ENCODE peak calls at places on chromosomes 1 and 21, in five cellular contexts. D is fibroblast of lung, P is right lobe of liver, Q is choroid plexus epithelial cell, H is cardiac fibroblast. G is an unnamed sample.

GRCh38 chr1:160432371-160432786 is 32.0 kb downstream of the VANGL2 start:
- DNase-seq in D (no peak), P (no peak), Q (no peak), H (no peak), G (no peak)

GRCh38 chr1:87428883-87429282 is 100.2 kb downstream of the LMO4 start:
- DNase-seq in D (no peak), P (no peak), Q (no peak), H (no peak), G (no peak)

GRCh38 chr1:27416387-27417111 is 24.1 kb downstream of the GPR3 start:
- DNase-seq in D (peak; percentile 65), P (no peak), Q (peak; percentile 85), H (peak; percentile 82), G (no peak)

GRCh38 chr1:23798662-23799142 is 1.9 kb downstream of the GALE start:
- DNase-seq in D (no peak), P (peak; percentile 49), Q (no peak), H (no peak), G (no peak)

GRCh38 chr1:20739225-20739624 is 6.7 kb upstream of the SH2D5 start:
- DNase-seq in D (peak; percentile 68), P (no peak), Q (peak; percentile 31), H (peak; percentile 61), G (no peak)

GRCh38 chr1:89607888-89608626 is 24.9 kb upstream of the LRRC8C start:
- DNase-seq in D (peak; percentile 53), P (no peak), Q (no peak), H (peak; percentile 78), G (no peak)

GRCh38 chr1:54112969-54113368 is 39.8 kb downstream of the CDCP2 start:
- DNase-seq in D (no peak), P (no peak), Q (no peak), H (no peak), G (no peak)

GRCh38 chr1:201444792-201445191 is 23.3 kb upstream of the TNNI1 start:
- DNase-seq in D (peak; percentile 68), P (no peak), Q (peak; percentile 56), H (no peak), G (peak; percentile 2)

GRCh38 chr1:163472267-163472666 is 150.5 kb downstream of the NUF2 start:
- DNase-seq in D (peak; percentile 1), P (no peak), Q (no peak), H (no peak), G (no peak)

GRCh38 chr1:214558002-214558770 is 6.8 kb upstream of the PTPN14 start:
- DNase-seq in D (peak; percentile 97), P (no peak), Q (peak; percentile 73), H (peak; percentile 75), G (no peak)

DNA sequence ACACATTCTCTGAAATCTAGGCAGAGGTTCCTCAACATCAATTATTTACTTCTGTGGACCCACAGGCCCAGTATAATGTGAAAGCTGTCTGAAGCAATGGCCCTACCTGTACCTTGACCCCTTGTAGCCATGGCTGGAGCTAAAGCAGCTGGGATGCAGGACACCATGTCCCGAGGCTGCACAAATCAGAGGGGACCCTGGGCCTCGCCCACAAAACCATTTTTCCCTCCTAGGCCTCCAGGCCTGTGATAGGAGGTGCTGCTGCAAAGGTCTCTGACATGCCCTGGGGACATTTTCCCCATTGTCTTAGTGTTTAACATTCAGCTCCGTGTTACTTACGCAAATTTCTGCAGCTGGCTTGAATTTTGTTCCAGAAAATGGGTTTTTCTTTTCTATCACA is 110.5 kb downstream of the BRINP3 start:
- DNase-seq in D (no peak), P (no peak), Q (no peak), H (no peak), G (no peak)
- H3K4me3 ChIP-seq in D (no peak overlapping the region), P (no peak overlapping the region), Q (no peak overlapping the region), H (no peak overlapping the region), G (no peak overlapping the region)

GRCh38 chr1:167752219-167752985 is 30.6 kb downstream of the MPZL1 start:
- DNase-seq in D (peak; percentile 64), P (no peak), Q (no peak), H (no peak), G (no peak)
- H3K4me3 ChIP-seq in D (no peak overlapping the region), P (no peak overlapping the region), Q (no peak overlapping the region), H (no peak overlapping the region), G (no peak overlapping the region)

GRCh38 chr1:234610582-234611152 is 689 bp upstream of the IRF2BP2 start:
- DNase-seq in D (peak; percentile 94), P (peak; percentile 98), Q (peak; percentile 97), H (peak; percentile 98), G (peak; percentile 90)

GRCh38 chr1:234610061-234610581 is at the start of gene IRF2BP2:
- DNase-seq in D (peak; percentile 78), P (peak; percentile 90), Q (peak; percentile 91), H (peak; percentile 94), G (peak; percentile 86)

GRCh38 chr1:234611799-234612351 is 1.9 kb upstream of the IRF2BP2 start:
- DNase-seq in D (no peak), P (peak; percentile 72), Q (no peak), H (peak; percentile 54), G (peak; percentile 87)

GRCh38 chr1:234612352-234613127 is 2.6 kb upstream of the IRF2BP2 start:
- DNase-seq in D (peak; percentile 99), P (peak; percentile 93), Q (peak; percentile 99), H (peak; percentile 99), G (peak; percentile 88)

GRCh38 chr1:234611153-234611798 is 1.3 kb upstream of the IRF2BP2 start:
- DNase-seq in D (peak; percentile 90), P (no peak), Q (peak; percentile 94), H (peak; percentile 94), G (no peak)
- H3K4me3 ChIP-seq in D (peak overlapping the region; percentile 2), P (no peak overlapping the region), Q (peak overlapping the region; percentile 35), H (no peak overlapping the region), G (peak overlapping the region; percentile 54)

DNA sequence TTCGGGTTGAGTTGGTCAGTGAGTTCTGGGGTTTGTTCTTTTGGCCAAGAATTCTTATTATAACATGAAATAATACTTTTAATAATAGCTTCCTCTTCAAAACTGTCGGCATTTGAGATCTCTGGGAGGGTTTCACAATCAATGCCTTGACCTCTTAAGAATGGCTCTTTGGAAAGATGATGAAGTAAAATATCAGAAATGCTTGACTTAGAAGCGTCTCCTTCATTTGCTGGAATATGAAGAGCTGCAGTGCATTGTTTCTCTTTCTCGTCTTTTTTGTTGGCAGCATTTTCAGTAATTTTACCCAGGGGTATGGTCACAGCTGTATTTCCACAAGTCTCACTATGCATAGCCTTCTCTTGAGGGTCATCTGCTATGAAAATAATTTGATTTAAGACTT is 4.8 kb downstream of the AKNAD1 start:
- DNase-seq in D (no peak), P (no peak), Q (peak; percentile 72), H (peak; percentile 41), G (no peak)
- H3K4me3 ChIP-seq in D (no peak overlapping the region), P (no peak overlapping the region), Q (no peak overlapping the region), H (no peak overlapping the region), G (no peak overlapping the region)

GRCh38 chr1:202834771-202835547 is 24.2 kb downstream of the PCAT6 start:
- DNase-seq in D (no peak), P (no peak), Q (no peak), H (no peak), G (no peak)
- H3K4me3 ChIP-seq in D (no peak overlapping the region), P (no peak overlapping the region), Q (no peak overlapping the region), H (no peak overlapping the region), G (no peak overlapping the region)

GRCh38 chr1:244605835-244606234 is 47.1 kb upstream of the DESI2 start:
- DNase-seq in D (no peak), P (no peak), Q (no peak), H (no peak), G (no peak)

GRCh38 chr1:244598611-244599010 is 54.3 kb upstream of the DESI2 start:
- DNase-seq in D (no peak), P (no peak), Q (no peak), H (no peak), G (no peak)

GRCh38 chr1:244603498-244603897 is 49.4 kb upstream of the DESI2 start:
- DNase-seq in D (peak; percentile 16), P (no peak), Q (peak; percentile 66), H (peak; percentile 56), G (no peak)

GRCh38 chr1:244601336-244601735 is 51.6 kb upstream of the DESI2 start:
- DNase-seq in D (no peak), P (no peak), Q (no peak), H (no peak), G (no peak)

GRCh38 chr1:244599937-244600350 is 53.0 kb upstream of the DESI2 start:
- DNase-seq in D (peak; percentile 97), P (no peak), Q (peak; percentile 98), H (peak; percentile 94), G (peak; percentile 24)
- H3K4me3 ChIP-seq in D (peak overlapping the region; percentile 63), P (no peak overlapping the region), Q (peak overlapping the region; percentile 48), H (peak overlapping the region; percentile 24), G (no peak overlapping the region)

GRCh38 chr1:206839857-206840256 is 25.6 kb upstream of the IL20 start:
- DNase-seq in D (peak; percentile 89), P (peak; percentile 23), Q (peak; percentile 16), H (peak; percentile 89), G (no peak)

GRCh38 chr1:206839006-206839560 is 26.3 kb upstream of the IL20 start:
- DNase-seq in D (peak; percentile 54), P (no peak), Q (no peak), H (no peak), G (no peak)

GRCh38 chr1:206842851-206843250 is 22.6 kb upstream of the IL20 start:
- DNase-seq in D (no peak), P (no peak), Q (no peak), H (no peak), G (no peak)

GRCh38 chr1:206843626-206844025 is 21.8 kb upstream of the IL20 start:
- DNase-seq in D (no peak), P (no peak), Q (no peak), H (no peak), G (no peak)

GRCh38 chr1:206841609-206842323 is 23.7 kb upstream of the IL20 start:
- DNase-seq in D (no peak), P (no peak), Q (no peak), H (no peak), G (no peak)
- H3K4me3 ChIP-seq in D (no peak overlapping the region), P (no peak overlapping the region), Q (no peak overlapping the region), H (no peak overlapping the region), G (no peak overlapping the region)

DNA sequence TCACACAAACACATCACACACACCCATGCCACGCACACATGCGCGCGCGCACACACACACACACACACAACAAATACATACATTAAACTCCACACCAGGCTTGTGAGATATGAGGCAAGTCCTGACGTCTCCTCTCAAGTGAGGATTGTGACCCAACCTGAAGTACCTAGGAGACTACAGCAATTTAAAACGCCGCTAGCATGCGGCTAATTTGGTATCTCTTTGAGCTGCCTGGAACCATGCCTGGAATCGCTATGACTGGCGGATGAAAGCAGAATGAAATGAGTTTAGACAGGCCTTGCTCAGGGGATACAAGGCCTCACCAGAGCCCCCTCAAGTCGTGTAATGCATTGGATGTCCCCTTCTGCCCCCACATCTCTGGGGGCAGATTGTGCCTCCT is 1.6 kb upstream of the RAB7B start:
- DNase-seq in D (peak; percentile 33), P (no peak), Q (no peak), H (no peak), G (no peak)
- H3K4me3 ChIP-seq in D (no peak overlapping the region), P (no peak overlapping the region), Q (no peak overlapping the region), H (no peak overlapping the region), G (no peak overlapping the region)

DNA sequence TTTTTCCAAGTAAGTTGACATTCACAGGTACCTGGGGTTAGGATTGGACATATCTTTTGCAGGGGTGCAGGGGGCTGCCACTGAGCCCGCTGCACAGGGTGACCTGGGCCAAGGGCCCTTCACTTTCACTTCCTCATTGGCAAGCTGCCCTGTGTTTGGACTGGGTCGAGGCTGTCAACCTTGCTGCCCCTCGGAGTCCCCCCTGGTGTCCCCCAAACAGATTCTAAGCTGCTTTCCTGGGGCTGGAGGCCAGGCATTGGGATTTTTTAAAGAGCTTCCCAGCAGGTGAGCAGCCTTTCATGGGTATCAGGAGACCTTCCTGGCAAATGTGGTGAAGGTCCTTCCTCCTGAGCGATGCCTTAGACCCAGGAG is 7.9 kb upstream of the UMODL1 start:
- DNase-seq in D (no peak), P (no peak), Q (no peak), H (no peak), G (no peak)
- H3K4me3 ChIP-seq in D (no peak overlapping the region), P (no peak overlapping the region), Q (no peak overlapping the region), H (no peak overlapping the region), G (no peak overlapping the region)